ENCODE peak calls at places on chromosomes 2 and 18, in six cellular contexts. Q is CD4-positive, alpha-beta memory T cell; H is tibial nerve; N is CD8-positive, alpha-beta memory T cell; O is neural progenitor cell; G is uterus. I is an unnamed sample. For H3K9me3 and H3K4me1, the result is how much of the 10 kb centered on the place peaks cover.

GRCh38 chr2:48356701-48357322 is 173.1 kb upstream of the STON1 start:
- DNase-seq in Q (peak), H (no peak), N (no peak), O (no peak), G (no peak), I (no peak)

GRCh38 chr2:145563752-145564615 is 1044.1 kb upstream of the ZEB2 start:
- DNase-seq in Q (no peak), H (no peak), N (no peak), O (no peak), G (no peak), I (no peak)

GRCh38 chr18:48053881-48054586 is 123.6 kb upstream of the SMAD2 start:
- DNase-seq in Q (no peak), H (no peak), N (no peak), O (no peak), G (no peak), I (no peak)

GRCh38 chr2:30666307-30666874 is 140.9 kb downstream of the CAPN13 start:
- DNase-seq in Q (no peak), H (no peak), N (no peak), O (no peak), G (peak), I (peak)

GRCh38 chr2:179410552-179411356 is 146.1 kb upstream of the SESTD1 start:
- DNase-seq in Q (no peak), H (no peak), N (no peak), O (peak), G (peak), I (no peak)

GRCh38 chr2:72933646-72934151 is 16.4 kb downstream of the EMX1 start:
- DNase-seq in Q (no peak), H (no peak), N (peak), O (no peak), G (no peak), I (no peak)

GRCh38 chr2:237227190-237227988 is 141.7 kb downstream of the COPS8 start:
- DNase-seq in Q (no peak), H (no peak), N (no peak), O (no peak), G (no peak), I (no peak)

GRCh38 chr2:15122915-15123314 is 438.2 kb downstream of the NBAS start:
- DNase-seq in Q (no peak), H (no peak), N (no peak), O (no peak), G (no peak), I (no peak)

GRCh38 chr2:27891820-27892105 is 1.2 kb downstream of the BABAM2 start:
- DNase-seq in Q (no peak), H (no peak), N (no peak), O (no peak), G (no peak), I (no peak)

GRCh38 chr2:4995466-4995865 is 696.7 kb upstream of the SOX11 start:
- DNase-seq in Q (no peak), H (no peak), N (no peak), O (peak), G (no peak), I (no peak)

GRCh38 chr2:151947524-151948165 is 119.4 kb upstream of the ARL5A start:
- DNase-seq in Q (no peak), H (no peak), N (no peak), O (no peak), G (no peak), I (no peak)

GRCh38 chr18:12041561-12041960 is 52.1 kb upstream of the ANKRD62 start:
- DNase-seq in Q (no peak), H (no peak), N (no peak), O (no peak), G (no peak), I (no peak)

GRCh38 chr18:24268784-24269550 is 128.7 kb downstream of the OSBPL1A start:
- DNase-seq in Q (no peak), H (no peak), N (no peak), O (peak), G (no peak), I (no peak)

GRCh38 chr2:8102470-8102869 is 579.4 kb upstream of the ID2 start:
- DNase-seq in Q (no peak), H (no peak), N (no peak), O (no peak), G (no peak), I (no peak)

GRCh38 chr2:20641123-20641985 is 9.5 kb downstream of the HS1BP3 start:
- DNase-seq in Q (no peak), H (no peak), N (peak), O (no peak), G (peak), I (peak)

GRCh38 chr2:232341739-232342126 is 36.8 kb upstream of the ALPP start:
- DNase-seq in Q (no peak), H (no peak), N (peak), O (no peak), G (no peak), I (peak)

GRCh38 chr2:105224444-105224843 is 17.1 kb upstream of the GPR45 start:
- DNase-seq in Q (no peak), H (no peak), N (no peak), O (peak), G (no peak), I (no peak)

GRCh38 chr2:193847140-193847539 is 1652.4 kb upstream of the TMEFF2 start:
- DNase-seq in Q (no peak), H (no peak), N (no peak), O (no peak), G (no peak), I (no peak)

GRCh38 chr2:8087480-8087840 is 594.4 kb upstream of the ID2 start:
- DNase-seq in Q (no peak), H (no peak), N (no peak), O (no peak), G (no peak), I (no peak)

GRCh38 chr18:24254071-24254470 is 115.2 kb downstream of the CABYR start:
- DNase-seq in Q (no peak), H (no peak), N (no peak), O (no peak), G (no peak), I (no peak)

GRCh38 chr18:63831080-63831788 is 56.0 kb downstream of the SERPINB7 start:
- DNase-seq in Q (no peak), H (no peak), N (no peak), O (no peak), G (no peak), I (no peak)

GRCh38 chr2:227703280-227703732 is 14.5 kb downstream of the SLC19A3 start:
- DNase-seq in Q (no peak), H (no peak), N (no peak), O (no peak), G (no peak), I (no peak)

GRCh38 chr18:12593861-12594260 is 64.0 kb downstream of the SPIRE1 start:
- DNase-seq in Q (no peak), H (no peak), N (no peak), O (no peak), G (no peak), I (no peak)

GRCh38 chr2:69733338-69734039 is 8.4 kb upstream of the ANXA4 start:
- DNase-seq in Q (no peak), H (no peak), N (no peak), O (no peak), G (no peak), I (no peak)

GRCh38 chr2:147614491-147614890 is 230.3 kb upstream of the ACVR2A start:
- DNase-seq in Q (no peak), H (no peak), N (no peak), O (no peak), G (no peak), I (no peak)

GRCh38 chr2:203566161-203566560 is 31.1 kb upstream of the RAPH1 start:
- DNase-seq in Q (no peak), H (no peak), N (no peak), O (no peak), G (no peak), I (no peak)

GRCh38 chr2:195932-196331 is 67.9 kb downstream of the SH3YL1 start:
- DNase-seq in Q (no peak), H (no peak), N (no peak), O (no peak), G (no peak), I (no peak)

GRCh38 chr2:230234845-230235244 is 9.3 kb downstream of the SP140 start:
- DNase-seq in Q (no peak), H (no peak), N (no peak), O (no peak), G (no peak), I (no peak)

GRCh38 chr2:43303120-43303519 is 76.7 kb upstream of the ZFP36L2 start:
- DNase-seq in Q (no peak), H (no peak), N (no peak), O (no peak), G (no peak), I (no peak)

GRCh38 chr2:59909147-59909546 is 644.3 kb downstream of the BCL11A start:
- DNase-seq in Q (no peak), H (no peak), N (no peak), O (no peak), G (no peak), I (no peak)

GRCh38 chr2:144528108-144528507 is 8.2 kb upstream of the ZEB2 start:
- DNase-seq in Q (no peak), H (no peak), N (no peak), O (no peak), G (no peak), I (no peak)

GRCh38 chr2:75605770-75606535 is 40.6 kb upstream of the MRPL19 start:
- DNase-seq in Q (no peak), H (no peak), N (no peak), O (peak), G (no peak), I (no peak)

GRCh38 chr2:124810132-124810531 is 785.0 kb downstream of the CNTNAP5 start:
- DNase-seq in Q (no peak), H (no peak), N (no peak), O (peak), G (no peak), I (no peak)

GRCh38 chr18:47780011-47780725 is 150.3 kb downstream of the SMAD2 start:
- DNase-seq in Q (no peak), H (no peak), N (no peak), O (no peak), G (no peak), I (no peak)

GRCh38 chr2:183665403-183665802 is 541.2 kb downstream of the NUP35 start:
- DNase-seq in Q (no peak), H (no peak), N (no peak), O (peak), G (no peak), I (no peak)

GRCh38 chr2:221596192-221596591 is 24.1 kb upstream of the EPHA4 start:
- DNase-seq in Q (no peak), H (no peak), N (no peak), O (no peak), G (no peak), I (no peak)

GRCh38 chr18:3046216-3046808 is 33.4 kb upstream of the LPIN2 start:
- DNase-seq in Q (no peak), H (no peak), N (no peak), O (peak), G (no peak), I (no peak)

GRCh38 chr2:1613731-1614354 is 130.5 kb downstream of the PXDN start:
- DNase-seq in Q (no peak), H (no peak), N (no peak), O (no peak), G (no peak), I (no peak)

DNA sequence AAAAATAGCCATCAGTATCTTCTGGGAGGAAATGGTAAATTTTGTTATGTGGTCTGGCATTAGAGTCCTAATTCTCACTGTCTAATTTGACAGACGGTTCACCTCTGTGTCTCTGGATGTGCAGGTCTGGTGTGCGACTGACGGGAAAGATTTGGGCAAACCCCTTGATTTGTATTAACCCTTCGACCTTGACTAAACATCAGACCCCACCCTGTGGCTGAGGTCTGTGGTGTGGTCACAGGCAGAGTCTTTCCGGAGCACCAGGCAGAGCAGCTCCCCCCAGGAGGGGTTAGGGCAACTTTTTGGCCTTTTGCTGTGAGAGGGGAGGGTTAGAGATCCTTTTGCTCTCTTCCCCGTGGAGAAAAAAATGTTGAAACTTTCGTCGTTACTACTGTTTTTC is 6.4 kb downstream of the TWIST2 start:
- DNase-seq in Q (no peak), H (no peak), N (no peak), O (no peak), G (no peak), I (no peak)
- H3K27ac ChIP-seq in Q (no peak), H (no peak), N (no peak), O (no peak), G (no peak), I (no peak)

DNA sequence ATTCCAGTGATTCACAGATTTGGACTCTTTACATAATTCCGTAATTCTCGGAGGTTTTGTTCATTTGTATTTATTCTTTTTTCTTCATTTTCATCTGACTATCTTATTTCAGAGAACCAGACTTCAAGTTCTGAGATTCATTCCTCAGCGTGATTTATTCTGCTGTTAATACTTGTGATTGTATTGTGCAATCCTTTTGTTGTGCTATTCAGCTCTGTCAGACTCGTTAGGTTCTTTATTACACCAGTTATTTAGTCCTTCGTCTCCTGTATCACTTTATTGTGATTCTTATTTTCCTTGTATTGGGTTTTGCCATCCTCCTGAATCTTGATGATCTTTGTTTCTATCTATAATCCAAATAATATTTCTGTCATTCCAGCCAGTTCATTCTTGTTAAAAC is 529.3 kb upstream of the LRRTM4 start:
- DNase-seq in Q (no peak), H (no peak), N (no peak), O (no peak), G (no peak), I (no peak)
- H3K9me3 ChIP-seq in Q (under half), H (under half), N (under half), O (under half), G (under half), I (under half)

GRCh38 chr2:136216073-136216472 is 98.1 kb upstream of the CXCR4 start:
- DNase-seq in Q (peak), H (no peak), N (no peak), O (no peak), G (no peak), I (no peak)
- H3K4me1 ChIP-seq in Q (under half), H (under half), N (under half), O (under half), G (under half), I (under half)

GRCh38 chr2:128801581-128801980 is 482.9 kb upstream of the HS6ST1 start:
- DNase-seq in Q (no peak), H (no peak), N (no peak), O (no peak), G (no peak), I (no peak)
- H3K27ac ChIP-seq in Q (no peak), H (no peak), N (no peak), O (no peak), G (no peak), I (no peak)

DNA sequence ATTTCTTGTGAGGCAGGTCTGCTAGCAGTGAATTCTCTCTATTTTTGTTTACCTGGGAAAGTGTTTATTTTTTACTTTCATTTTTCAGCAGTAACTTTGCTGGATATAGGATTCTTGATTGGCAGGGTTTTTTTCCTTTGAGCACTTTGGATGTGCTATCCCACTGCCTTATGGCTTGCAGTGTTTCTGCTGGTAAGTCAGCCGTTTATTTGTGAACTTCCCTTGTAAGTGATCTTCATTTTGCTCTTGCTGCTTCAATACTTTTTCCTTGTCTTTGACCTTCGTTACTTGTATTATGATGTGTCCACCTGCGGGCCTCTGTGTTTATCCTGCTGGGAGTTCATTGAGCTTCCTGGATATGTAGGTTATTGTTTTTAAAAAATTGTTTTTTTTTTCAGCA is 54.7 kb downstream of the SLC66A2 start:
- DNase-seq in Q (no peak), H (no peak), N (no peak), O (no peak), G (no peak), I (no peak)
- H3K9me3 ChIP-seq in Q (under half), H (half or more), N (under half), O (under half), G (under half), I (under half)

DNA sequence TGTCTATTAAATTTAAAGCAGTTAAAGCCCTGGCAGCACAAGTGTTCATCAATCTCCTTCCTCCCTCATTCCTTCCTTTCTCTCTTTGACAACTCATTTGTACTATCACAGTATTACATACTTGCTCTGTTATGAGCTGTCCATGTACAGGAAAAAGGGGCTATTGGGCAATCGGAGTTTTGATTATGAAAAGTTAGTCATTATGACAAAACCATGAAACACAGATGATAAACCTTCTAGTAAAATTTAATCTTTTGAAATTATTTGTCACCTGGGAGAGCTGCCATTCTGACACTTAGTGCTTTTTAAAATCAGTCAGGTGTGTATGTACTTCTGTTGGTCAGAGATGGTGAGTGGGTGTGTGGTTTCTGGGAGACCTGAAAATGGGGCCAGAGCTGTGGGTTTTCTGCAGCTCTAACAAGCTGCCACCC is 39.4 kb downstream of the MAP4K4 start:
- DNase-seq in Q (no peak), H (no peak), N (no peak), O (no peak), G (no peak), I (no peak)
- H3K4me1 ChIP-seq in Q (half or more), H (half or more), N (half or more), O (under half), G (under half), I (half or more)

GRCh38 chr2:159131882-159132281 is 154.6 kb downstream of the WDSUB1 start:
- DNase-seq in Q (no peak), H (no peak), N (no peak), O (no peak), G (no peak), I (no peak)

GRCh38 chr2:159130302-159130701 is 156.2 kb downstream of the WDSUB1 start:
- DNase-seq in Q (no peak), H (no peak), N (no peak), O (no peak), G (no peak), I (no peak)

GRCh38 chr2:159129807-159130206 is 156.7 kb downstream of the WDSUB1 start:
- DNase-seq in Q (no peak), H (no peak), N (no peak), O (no peak), G (no peak), I (no peak)

GRCh38 chr2:159129301-159129700 is 157.2 kb downstream of the WDSUB1 start:
- DNase-seq in Q (no peak), H (no peak), N (no peak), O (no peak), G (no peak), I (no peak)

DNA sequence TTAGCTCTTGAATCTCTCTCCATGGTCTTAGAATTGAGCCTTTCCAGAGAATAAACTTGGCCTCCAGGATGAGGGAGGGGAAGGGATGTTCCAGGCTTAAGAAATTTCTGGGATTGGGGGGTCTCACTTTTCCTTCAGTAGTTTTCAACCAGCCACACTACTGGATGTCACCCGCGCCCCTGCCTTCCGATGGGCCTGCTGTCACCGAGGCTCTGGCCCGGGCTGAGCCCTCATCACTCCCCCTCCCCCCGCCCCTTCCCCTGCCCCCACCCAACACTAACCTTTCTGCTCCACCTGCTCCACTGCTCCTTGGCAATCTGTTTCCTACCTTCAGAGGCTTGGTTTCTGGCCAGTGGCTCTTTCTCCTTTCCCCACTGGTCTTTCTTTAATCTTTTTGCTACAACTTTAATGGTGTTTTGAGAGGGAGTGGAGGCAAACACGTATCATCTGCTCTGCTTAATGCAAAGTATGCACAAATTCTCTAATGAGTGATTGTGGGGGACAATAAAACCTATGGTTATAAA is 155.2 kb downstream of the WDSUB1 start:
- DNase-seq in Q (no peak), H (no peak), N (no peak), O (no peak), G (no peak), I (no peak)
- H3K27ac ChIP-seq in Q (no peak), H (no peak), N (no peak), O (no peak), G (peak), I (peak)

GRCh38 chr2:217821536-217822147 is 181.2 kb downstream of the TNS1 start:
- DNase-seq in Q (no peak), H (no peak), N (no peak), O (no peak), G (no peak), I (no peak)

GRCh38 chr2:217822296-217823252 is 180.2 kb downstream of the TNS1 start:
- DNase-seq in Q (no peak), H (no peak), N (no peak), O (peak), G (no peak), I (no peak)

GRCh38 chr2:217818293-217818850 is 184.4 kb downstream of the TNS1 start:
- DNase-seq in Q (no peak), H (no peak), N (no peak), O (no peak), G (no peak), I (no peak)

GRCh38 chr2:217820066-217820819 is 182.6 kb downstream of the TNS1 start:
- DNase-seq in Q (no peak), H (no peak), N (no peak), O (peak), G (no peak), I (no peak)

DNA sequence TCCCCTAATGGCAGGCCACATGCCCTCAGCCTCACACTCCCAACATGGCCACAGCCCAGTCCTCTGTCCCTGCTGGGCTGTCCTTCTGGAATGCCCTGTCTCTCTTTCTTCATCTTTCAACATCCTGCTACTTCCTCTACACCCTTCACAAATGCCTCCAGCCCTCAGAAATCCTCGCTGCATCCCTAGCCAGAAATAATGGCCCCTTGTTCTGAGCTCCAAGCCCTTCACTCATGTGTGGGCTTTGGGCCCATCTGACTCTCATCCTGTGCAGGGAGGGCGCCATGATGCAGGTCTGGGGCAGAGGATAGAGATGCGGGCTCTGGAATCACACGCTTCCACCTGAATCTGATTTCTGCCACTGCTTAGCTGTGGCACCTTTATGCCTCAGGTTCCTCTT is 181.9 kb downstream of the TNS1 start:
- DNase-seq in Q (no peak), H (no peak), N (no peak), O (no peak), G (no peak), I (no peak)
- H3K9me3 ChIP-seq in Q (under half), H (under half), N (under half), O (under half), G (under half), I (under half)

I was measured in RWPE2.